ENCODE peak calls at places on chromosome 9, in ten cellular contexts. V is breast epithelium, M is mammary epithelial cell, H is right atrium auricular region, G is small intestine, S is left lung, N is RWPE2, P is upper lobe of left lung, F is ovary, K is pancreas. W is an unnamed sample.

GRCh38 chr9:26954050-26954508 is 2.1 kb upstream of the IFT74 start:
- DNase-seq in V (no peak), M (no peak), H (no peak), G (no peak), S (no peak), N (no peak), P (no peak), F (no peak), K (no peak), W (no peak)

GRCh38 chr9:125683486-125683885 is 23.5 kb downstream of the MAPKAP1 start:
- DNase-seq in V (no peak), M (peak; percentile 67), H (no peak), G (no peak), S (no peak), N (no peak), P (no peak), F (no peak), K (no peak), W (no peak)

GRCh38 chr9:89021154-89021803 is 30.0 kb downstream of the S1PR3 start:
- DNase-seq in V (peak; percentile 58), M (peak; percentile 78), H (peak; percentile 85), G (no peak), S (peak; percentile 54), N (no peak), P (peak; percentile 78), F (peak; percentile 72), K (no peak), W (no peak)

GRCh38 chr9:118230319-118230718 is 526.1 kb downstream of the TLR4 start:
- DNase-seq in V (no peak), M (no peak), H (no peak), G (no peak), S (no peak), N (no peak), P (no peak), F (no peak), K (no peak), W (peak; percentile 43)

GRCh38 chr9:79023134-79023577 is 548.6 kb upstream of the TLE4 start:
- DNase-seq in V (no peak), M (peak; percentile 93), H (no peak), G (no peak), S (no peak), N (no peak), P (no peak), F (no peak), K (no peak), W (no peak)

GRCh38 chr9:121689461-121690157 is 38.2 kb downstream of the DAB2IP start:
- DNase-seq in V (no peak), M (no peak), H (no peak), G (no peak), S (no peak), N (no peak), P (no peak), F (no peak), K (no peak), W (no peak)

GRCh38 chr9:98201749-98202148 is 9.3 kb upstream of the CORO2A start:
- DNase-seq in V (no peak), M (no peak), H (no peak), G (no peak), S (no peak), N (no peak), P (no peak), F (no peak), K (no peak), W (no peak)

GRCh38 chr9:91395553-91396470 is 27.8 kb downstream of the NFIL3 start:
- DNase-seq in V (no peak), M (peak; percentile 85), H (no peak), G (no peak), S (no peak), N (no peak), P (no peak), F (no peak), K (no peak), W (peak; percentile 22)

DNA sequence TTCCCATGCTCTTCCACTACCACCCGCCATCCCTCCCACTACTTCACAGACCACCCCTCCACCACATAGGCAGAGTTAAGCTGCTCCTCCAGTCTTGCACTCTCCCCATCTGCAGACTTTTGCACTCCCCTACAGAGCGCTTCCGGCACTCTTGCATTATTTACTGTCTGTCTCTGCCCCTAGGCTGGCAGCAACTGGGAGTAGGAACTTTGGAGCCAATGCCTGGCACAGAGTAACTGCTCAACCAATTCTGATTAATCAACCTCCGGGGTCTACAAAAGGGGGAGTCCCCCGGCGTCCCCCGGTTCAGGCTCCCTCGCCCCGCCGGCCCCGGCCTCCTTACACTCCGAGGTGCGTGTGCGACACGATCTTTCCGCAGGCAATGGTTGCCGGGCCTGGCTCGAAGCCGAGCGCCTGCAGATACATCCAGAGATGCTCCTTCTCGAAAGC is 498 bp downstream of the HAUS6 start:
- DNase-seq in V (no peak), M (peak; percentile 34), H (no peak), G (peak; percentile 42), S (peak; percentile 85), N (no peak), P (no peak), F (peak; percentile 30), K (no peak), W (peak; percentile 19)
- H3K27ac ChIP-seq in V (peak overlapping the region; percentile 89), M (peak overlapping the region; percentile 91), H (peak overlapping the region; percentile 82), G (peak overlapping the region; percentile 52), S (peak overlapping the region; percentile 94), N (peak overlapping the region; percentile 64), P (peak overlapping the region; percentile 92), F (no peak overlapping the region), K (no peak overlapping the region), W (peak overlapping the region; percentile 66)

GRCh38 chr9:24257726-24258125 is 288.0 kb downstream of the IZUMO3 start:
- DNase-seq in V (no peak), M (peak; percentile 16), H (no peak), G (no peak), S (no peak), N (no peak), P (no peak), F (no peak), K (no peak), W (peak; percentile 55)

GRCh38 chr9:24258626-24259025 is 287.1 kb downstream of the IZUMO3 start:
- DNase-seq in V (no peak), M (no peak), H (no peak), G (no peak), S (no peak), N (no peak), P (no peak), F (no peak), K (no peak), W (no peak)
- H3K9me3 ChIP-seq in V (peaks cover 3% of the 10 kb centered on the region), M (peaks cover 2% of the 10 kb centered on the region), H (no peaks in the 10 kb centered on the region), G (no peaks in the 10 kb centered on the region), S (no peaks in the 10 kb centered on the region), N (no peaks in the 10 kb centered on the region), P (no peaks in the 10 kb centered on the region), F (no peaks in the 10 kb centered on the region), K (no peaks in the 10 kb centered on the region), W (no peaks in the 10 kb centered on the region)

DNA sequence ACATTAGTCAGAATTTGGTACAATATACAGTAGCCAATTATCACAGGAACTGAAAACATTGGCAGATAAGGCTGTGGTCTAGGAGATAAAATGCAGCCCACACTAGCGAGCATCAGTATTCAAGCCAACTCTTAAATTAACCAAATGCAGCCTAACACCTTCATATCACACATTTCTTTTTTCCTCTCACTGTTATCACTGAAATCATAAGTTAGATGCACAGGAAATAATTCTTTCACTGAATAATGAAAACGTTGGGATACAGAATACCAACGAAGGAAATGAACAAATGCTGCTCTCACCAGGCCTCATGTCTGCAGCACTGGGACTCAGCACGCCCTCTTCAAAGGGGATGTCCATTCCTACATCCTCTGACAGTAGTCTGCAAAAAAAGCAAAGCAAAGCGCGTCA is 109.1 kb upstream of the PCA3 start:
- DNase-seq in V (no peak), M (no peak), H (no peak), G (no peak), S (no peak), N (no peak), P (no peak), F (no peak), K (no peak), W (no peak)
- H3K4me3 ChIP-seq in V (no peak overlapping the region), M (no peak overlapping the region), H (no peak overlapping the region), G (no peak overlapping the region), S (no peak overlapping the region), N (no peak overlapping the region), P (no peak overlapping the region), F (no peak overlapping the region), K (no peak overlapping the region), W (no peak overlapping the region)

DNA sequence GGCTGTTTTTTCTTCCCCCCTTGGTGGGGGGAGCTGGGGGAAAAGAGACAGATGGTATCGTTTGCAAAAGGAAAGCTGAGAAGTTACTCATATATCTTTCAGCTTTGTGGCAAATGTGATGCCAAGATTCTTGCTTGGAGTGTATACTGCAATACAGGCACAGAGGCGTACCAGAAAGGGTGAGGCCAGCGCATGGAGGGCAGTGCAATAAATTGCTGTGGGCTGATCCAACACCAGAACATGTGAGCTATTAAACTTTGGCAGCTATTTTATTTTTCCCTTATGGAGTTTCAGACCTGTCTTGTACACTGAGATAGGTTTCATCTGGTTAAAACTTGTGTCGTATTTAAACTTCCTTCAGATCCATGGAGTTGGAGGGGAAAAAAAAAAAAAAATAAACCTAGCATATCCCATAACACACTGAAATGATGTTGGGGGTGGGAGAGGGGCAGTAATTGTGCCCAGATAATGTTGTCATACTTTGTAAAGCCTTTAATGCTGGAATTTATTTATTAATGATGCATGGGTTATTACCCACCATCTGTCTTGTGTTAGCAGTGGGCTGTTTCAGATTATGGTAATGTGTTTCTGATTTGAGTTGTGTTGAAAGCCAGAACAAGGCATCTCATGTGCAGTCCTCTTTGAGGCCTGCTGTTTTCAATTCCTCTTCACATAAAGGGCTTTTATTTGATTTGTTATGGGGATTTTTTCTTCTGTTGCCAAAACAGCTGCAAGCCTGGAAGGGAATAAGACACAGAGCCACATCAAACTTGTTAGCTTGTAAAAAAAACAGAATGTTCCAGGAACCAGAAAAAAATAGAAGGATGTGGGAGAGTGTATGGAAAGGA is 891.3 kb downstream of the TLE1 start:
- DNase-seq in V (no peak), M (no peak), H (no peak), G (no peak), S (no peak), N (no peak), P (no peak), F (peak; percentile 71), K (no peak), W (peak; percentile 98)
- H3K27ac ChIP-seq in V (peak overlapping the region; percentile 56), M (no peak overlapping the region), H (no peak overlapping the region), G (no peak overlapping the region), S (no peak overlapping the region), N (no peak overlapping the region), P (no peak overlapping the region), F (no peak overlapping the region), K (no peak overlapping the region), W (peak overlapping the region; percentile 78)

DNA sequence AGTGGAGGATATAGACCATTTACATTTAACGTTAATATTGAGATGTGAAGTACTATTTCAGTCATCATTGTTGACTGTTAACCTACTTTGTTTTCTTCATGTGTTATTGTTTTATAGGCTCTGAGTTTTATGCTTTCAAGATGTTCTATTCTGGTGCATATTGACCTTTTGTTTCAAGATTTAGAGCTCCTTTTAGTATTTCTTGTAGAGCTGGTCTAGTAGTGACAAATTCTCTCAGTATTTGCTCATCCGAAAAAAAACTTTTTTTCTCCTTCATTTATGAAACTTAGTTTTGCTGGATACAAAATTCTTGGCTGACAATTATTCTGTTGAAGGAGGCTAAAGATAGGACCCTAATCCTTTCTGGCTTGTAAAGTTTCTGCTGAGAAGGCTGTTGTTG is 91.3 kb downstream of the INVS start:
- DNase-seq in V (no peak), M (no peak), H (no peak), G (no peak), S (no peak), N (no peak), P (no peak), F (no peak), K (no peak), W (no peak)
- H3K9me3 ChIP-seq in V (peaks cover 68% of the 10 kb centered on the region), M (peaks cover 4% of the 10 kb centered on the region), H (peaks cover 44% of the 10 kb centered on the region), G (no peaks in the 10 kb centered on the region), S (peaks cover 6% of the 10 kb centered on the region), N (no peaks in the 10 kb centered on the region), P (peaks cover 20% of the 10 kb centered on the region), F (peaks cover 10% of the 10 kb centered on the region), K (no peaks in the 10 kb centered on the region), W (peaks cover 8% of the 10 kb centered on the region)